ENCODE peak calls at places on chromosomes 11 and 22, in nine cellular contexts. One of them, this sample, is unnamed.
A peak's percentile ranks its signal among the peaks of the same experiment; 100 is the strongest.

GRCh38 chr11:44047931-44048431 is at the start of gene ACCSL:
- DNase-seq in NB4: peak; percentile 44
- DNase-seq in astrocyte of the cerebellum: no peak
- DNase-seq in psoas muscle: no peak
- DNase-seq in right lobe of liver: no peak
- DNase-seq in prostate gland: no peak
- DNase-seq in bronchial epithelial cell: no peak
- DNase-seq in A549: no peak
- DNase-seq in GM12865: no peak
- DNase-seq in this sample: no peak

GRCh38 chr11:116641561-116642045 is 131.2 kb downstream of the BUD13 start:
- DNase-seq in NB4: peak; percentile 42
- DNase-seq in astrocyte of the cerebellum: no peak
- DNase-seq in psoas muscle: peak; percentile 22
- DNase-seq in right lobe of liver: peak; percentile 70
- DNase-seq in prostate gland: peak; percentile 9
- DNase-seq in bronchial epithelial cell: peak; percentile 25
- DNase-seq in A549: peak; percentile 33
- DNase-seq in GM12865: peak; percentile 50
- DNase-seq in this sample: peak; percentile 31

GRCh38 chr22:38346506-38346905 is 29.3 kb upstream of the CSNK1E start:
- DNase-seq in NB4: no peak
- DNase-seq in astrocyte of the cerebellum: no peak
- DNase-seq in psoas muscle: no peak
- DNase-seq in right lobe of liver: peak; percentile 38
- DNase-seq in prostate gland: peak; percentile 2
- DNase-seq in bronchial epithelial cell: no peak
- DNase-seq in A549: no peak
- DNase-seq in GM12865: no peak
- DNase-seq in this sample: no peak

GRCh38 chr11:102269927-102270326 is 47.4 kb upstream of the BIRC3 start:
- DNase-seq in NB4: no peak
- DNase-seq in astrocyte of the cerebellum: no peak
- DNase-seq in psoas muscle: no peak
- DNase-seq in right lobe of liver: no peak
- DNase-seq in prostate gland: no peak
- DNase-seq in bronchial epithelial cell: peak; percentile 97
- DNase-seq in A549: no peak
- DNase-seq in GM12865: no peak
- DNase-seq in this sample: peak; percentile 23

GRCh38 chr22:38657248-38657909 is 941 bp downstream of the CBY1 start:
- DNase-seq in NB4: peak; percentile 49
- DNase-seq in astrocyte of the cerebellum: no peak
- DNase-seq in psoas muscle: no peak
- DNase-seq in right lobe of liver: no peak
- DNase-seq in prostate gland: no peak
- DNase-seq in bronchial epithelial cell: peak; percentile 13
- DNase-seq in A549: no peak
- DNase-seq in GM12865: peak; percentile 69
- DNase-seq in this sample: peak; percentile 7

GRCh38 chr11:121965330-121965729 is 150.7 kb downstream of the BLID start:
- DNase-seq in NB4: peak; percentile 15
- DNase-seq in astrocyte of the cerebellum: no peak
- DNase-seq in psoas muscle: no peak
- DNase-seq in right lobe of liver: no peak
- DNase-seq in prostate gland: no peak
- DNase-seq in bronchial epithelial cell: peak; percentile 89
- DNase-seq in A549: peak; percentile 4
- DNase-seq in GM12865: no peak
- DNase-seq in this sample: peak; percentile 80

GRCh38 chr11:59187587-59187986 is 15.7 kb downstream of the DTX4 start:
- DNase-seq in NB4: no peak
- DNase-seq in astrocyte of the cerebellum: no peak
- DNase-seq in psoas muscle: peak; percentile 71
- DNase-seq in right lobe of liver: peak; percentile 62
- DNase-seq in prostate gland: no peak
- DNase-seq in bronchial epithelial cell: no peak
- DNase-seq in A549: no peak
- DNase-seq in GM12865: no peak
- DNase-seq in this sample: peak; percentile 60

GRCh38 chr22:19876941-19877625 is 22.4 kb upstream of the GNB1L start:
- DNase-seq in NB4: no peak
- DNase-seq in astrocyte of the cerebellum: no peak
- DNase-seq in psoas muscle: no peak
- DNase-seq in right lobe of liver: peak; percentile 51
- DNase-seq in prostate gland: no peak
- DNase-seq in bronchial epithelial cell: no peak
- DNase-seq in A549: no peak
- DNase-seq in GM12865: no peak
- DNase-seq in this sample: no peak

GRCh38 chr11:104333977-104334376 is 170.0 kb upstream of the PDGFD start:
- DNase-seq in NB4: peak; percentile 46
- DNase-seq in astrocyte of the cerebellum: no peak
- DNase-seq in psoas muscle: no peak
- DNase-seq in right lobe of liver: no peak
- DNase-seq in prostate gland: no peak
- DNase-seq in bronchial epithelial cell: no peak
- DNase-seq in A549: peak; percentile 34
- DNase-seq in GM12865: peak; percentile 48
- DNase-seq in this sample: no peak

GRCh38 chr11:61897387-61898246 is 6.3 kb upstream of the FADS3 start:
- DNase-seq in NB4: peak; percentile 85
- DNase-seq in astrocyte of the cerebellum: no peak
- DNase-seq in psoas muscle: peak; percentile 79
- DNase-seq in right lobe of liver: no peak
- DNase-seq in prostate gland: peak; percentile 53
- DNase-seq in bronchial epithelial cell: peak; percentile 43
- DNase-seq in A549: peak; percentile 72
- DNase-seq in GM12865: peak; percentile 76
- DNase-seq in this sample: peak; percentile 73

GRCh38 chr22:24482586-24482985 is 12.5 kb upstream of the UPB1 start:
- DNase-seq in NB4: peak; percentile 84
- DNase-seq in astrocyte of the cerebellum: peak; percentile 57
- DNase-seq in psoas muscle: no peak
- DNase-seq in right lobe of liver: no peak
- DNase-seq in prostate gland: no peak
- DNase-seq in bronchial epithelial cell: peak; percentile 87
- DNase-seq in A549: no peak
- DNase-seq in GM12865: no peak
- DNase-seq in this sample: peak; percentile 78

GRCh38 chr11:27281740-27282139 is 81.3 kb downstream of the CCDC34 start:
- DNase-seq in NB4: no peak
- DNase-seq in astrocyte of the cerebellum: no peak
- DNase-seq in psoas muscle: no peak
- DNase-seq in right lobe of liver: no peak
- DNase-seq in prostate gland: no peak
- DNase-seq in bronchial epithelial cell: no peak
- DNase-seq in A549: peak; percentile 51
- DNase-seq in GM12865: peak; percentile 50
- DNase-seq in this sample: no peak

GRCh38 chr11:62061356-62062222 is 62.2 kb upstream of the INCENP start:
- DNase-seq in NB4: no peak
- DNase-seq in astrocyte of the cerebellum: no peak
- DNase-seq in psoas muscle: no peak
- DNase-seq in right lobe of liver: no peak
- DNase-seq in prostate gland: peak; percentile 41
- DNase-seq in bronchial epithelial cell: peak; percentile 36
- DNase-seq in A549: no peak
- DNase-seq in GM12865: peak; percentile 6
- DNase-seq in this sample: peak; percentile 24

GRCh38 chr11:926341-926916 is 759 bp downstream of the AP2A2 start:
- DNase-seq in NB4: no peak
- DNase-seq in astrocyte of the cerebellum: no peak
- DNase-seq in psoas muscle: peak; percentile 60
- DNase-seq in right lobe of liver: no peak
- DNase-seq in prostate gland: peak; percentile 33
- DNase-seq in bronchial epithelial cell: peak; percentile 65
- DNase-seq in A549: peak; percentile 43
- DNase-seq in GM12865: no peak
- DNase-seq in this sample: peak; percentile 58

GRCh38 chr22:25091449-25091848 is 108.2 kb upstream of the CRYBB3 start:
- DNase-seq in NB4: no peak
- DNase-seq in astrocyte of the cerebellum: no peak
- DNase-seq in psoas muscle: no peak
- DNase-seq in right lobe of liver: no peak
- DNase-seq in prostate gland: no peak
- DNase-seq in bronchial epithelial cell: peak; percentile 28
- DNase-seq in A549: no peak
- DNase-seq in GM12865: no peak
- DNase-seq in this sample: no peak

GRCh38 chr11:46120361-46120710 is 918 bp downstream of the PHF21A start:
- DNase-seq in NB4: no peak
- DNase-seq in astrocyte of the cerebellum: no peak
- DNase-seq in psoas muscle: peak; percentile 43
- DNase-seq in right lobe of liver: peak; percentile 68
- DNase-seq in prostate gland: no peak
- DNase-seq in bronchial epithelial cell: no peak
- DNase-seq in A549: no peak
- DNase-seq in GM12865: no peak
- DNase-seq in this sample: no peak

GRCh38 chr11:12386745-12387144 is 9.4 kb downstream of the PARVA start:
- DNase-seq in NB4: no peak
- DNase-seq in astrocyte of the cerebellum: no peak
- DNase-seq in psoas muscle: no peak
- DNase-seq in right lobe of liver: no peak
- DNase-seq in prostate gland: no peak
- DNase-seq in bronchial epithelial cell: no peak
- DNase-seq in A549: no peak
- DNase-seq in GM12865: no peak
- DNase-seq in this sample: no peak

GRCh38 chr11:4865855-4866254 is 15.8 kb upstream of the OR51T1 start:
- DNase-seq in NB4: no peak
- DNase-seq in astrocyte of the cerebellum: no peak
- DNase-seq in psoas muscle: no peak
- DNase-seq in right lobe of liver: no peak
- DNase-seq in prostate gland: no peak
- DNase-seq in bronchial epithelial cell: no peak
- DNase-seq in A549: no peak
- DNase-seq in GM12865: no peak
- DNase-seq in this sample: no peak

GRCh38 chr11:77166021-77166420 is 38.0 kb downstream of the MYO7A start:
- DNase-seq in NB4: no peak
- DNase-seq in astrocyte of the cerebellum: no peak
- DNase-seq in psoas muscle: no peak
- DNase-seq in right lobe of liver: peak; percentile 27
- DNase-seq in prostate gland: no peak
- DNase-seq in bronchial epithelial cell: no peak
- DNase-seq in A549: no peak
- DNase-seq in GM12865: no peak
- DNase-seq in this sample: no peak

GRCh38 chr22:50302564-50302963 is 4.9 kb downstream of the PLXNB2 start:
- DNase-seq in NB4: no peak
- DNase-seq in astrocyte of the cerebellum: no peak
- DNase-seq in psoas muscle: no peak
- DNase-seq in right lobe of liver: no peak
- DNase-seq in prostate gland: no peak
- DNase-seq in bronchial epithelial cell: no peak
- DNase-seq in A549: no peak
- DNase-seq in GM12865: no peak
- DNase-seq in this sample: no peak
- H3K4me3 ChIP-seq in NB4: no peak overlapping the region
- H3K4me3 ChIP-seq in astrocyte of the cerebellum: no peak overlapping the region
- H3K4me3 ChIP-seq in psoas muscle: no peak overlapping the region
- H3K4me3 ChIP-seq in right lobe of liver: no peak overlapping the region
- H3K4me3 ChIP-seq in prostate gland: no peak overlapping the region
- H3K4me3 ChIP-seq in bronchial epithelial cell: no peak overlapping the region
- H3K4me3 ChIP-seq in A549: no peak overlapping the region
- H3K4me3 ChIP-seq in GM12865: no peak overlapping the region
- H3K4me3 ChIP-seq in this sample: no peak overlapping the region

DNA sequence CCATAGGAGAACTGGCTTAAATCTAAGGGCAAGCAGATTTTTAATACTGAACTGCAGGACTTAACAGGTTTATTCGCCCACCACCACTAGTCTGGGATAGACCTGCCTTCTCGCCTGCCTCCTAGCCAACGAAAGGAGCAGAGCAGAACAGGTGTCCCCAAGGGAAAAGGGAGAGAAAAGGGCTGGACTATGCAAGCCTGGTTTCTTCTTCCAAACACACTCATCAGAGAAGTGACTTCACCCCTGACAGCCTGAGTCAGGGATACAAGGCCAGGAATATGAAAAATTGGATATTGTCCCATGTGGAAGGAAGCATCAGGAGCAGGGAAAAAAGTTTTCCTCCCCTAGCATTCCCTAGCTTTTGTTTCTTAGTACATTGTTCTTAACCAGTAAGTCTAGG is 56.9 kb upstream of the TNRC6B start:
- DNase-seq in NB4: no peak
- DNase-seq in astrocyte of the cerebellum: no peak
- DNase-seq in psoas muscle: no peak
- DNase-seq in right lobe of liver: no peak
- DNase-seq in prostate gland: no peak
- DNase-seq in bronchial epithelial cell: no peak
- DNase-seq in A549: no peak
- DNase-seq in GM12865: no peak
- DNase-seq in this sample: no peak
- TF ChIP-seq CTCF in NB4: no peak
- TF ChIP-seq CTCF in astrocyte of the cerebellum: no peak
- TF ChIP-seq CTCF in psoas muscle: no peak
- TF ChIP-seq CTCF in right lobe of liver: no peak
- TF ChIP-seq CTCF in prostate gland: no peak
- TF ChIP-seq CTCF in bronchial epithelial cell: no peak
- TF ChIP-seq CTCF in A549: no peak
- TF ChIP-seq CTCF in GM12865: no peak
- TF ChIP-seq CTCF in this sample: no peak

DNA sequence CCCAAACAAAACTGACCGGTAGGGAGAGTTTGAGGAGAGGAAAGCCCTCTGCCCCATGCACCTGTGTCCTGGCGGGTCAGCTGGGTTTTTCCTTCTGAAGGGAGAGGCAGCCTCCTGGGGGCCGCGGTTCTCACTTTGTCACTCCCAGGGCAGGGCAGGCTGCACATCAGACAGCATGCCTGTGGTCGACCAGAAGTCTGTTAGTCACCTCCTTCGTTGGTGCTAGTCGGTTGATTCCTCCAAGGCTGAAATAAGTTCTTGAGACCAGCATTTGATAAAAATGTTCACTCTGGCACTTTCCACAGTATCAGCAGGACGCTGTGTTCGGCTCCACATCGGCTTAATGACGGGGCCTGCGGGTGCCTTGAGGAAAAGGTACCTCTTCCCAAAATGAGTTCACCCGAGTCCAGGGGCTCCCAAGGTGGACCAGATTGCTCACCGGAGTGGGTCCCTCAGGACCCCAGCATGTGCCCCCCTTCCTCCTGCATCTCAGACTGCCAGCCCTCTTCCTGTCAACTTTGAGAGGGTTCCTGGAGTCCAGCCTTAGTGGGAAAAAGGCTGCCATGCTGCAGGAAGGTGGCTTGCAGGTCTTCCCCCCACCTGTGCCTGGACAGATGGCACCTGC is 373.7 kb upstream of the B3GAT1 start:
- DNase-seq in NB4: no peak
- DNase-seq in astrocyte of the cerebellum: no peak
- DNase-seq in psoas muscle: no peak
- DNase-seq in right lobe of liver: no peak
- DNase-seq in prostate gland: no peak
- DNase-seq in bronchial epithelial cell: no peak
- DNase-seq in A549: no peak
- DNase-seq in GM12865: no peak
- DNase-seq in this sample: no peak
- H3K4me3 ChIP-seq in NB4: no peak overlapping the region
- H3K4me3 ChIP-seq in astrocyte of the cerebellum: no peak overlapping the region
- H3K4me3 ChIP-seq in psoas muscle: no peak overlapping the region
- H3K4me3 ChIP-seq in right lobe of liver: no peak overlapping the region
- H3K4me3 ChIP-seq in prostate gland: no peak overlapping the region
- H3K4me3 ChIP-seq in bronchial epithelial cell: no peak overlapping the region
- H3K4me3 ChIP-seq in A549: no peak overlapping the region
- H3K4me3 ChIP-seq in GM12865: no peak overlapping the region
- H3K4me3 ChIP-seq in this sample: no peak overlapping the region

GRCh38 chr11:84398017-84398626 is 1112.0 kb upstream of the CCDC90B start:
- DNase-seq in NB4: peak; percentile 26
- DNase-seq in astrocyte of the cerebellum: no peak
- DNase-seq in psoas muscle: no peak
- DNase-seq in right lobe of liver: no peak
- DNase-seq in prostate gland: no peak
- DNase-seq in bronchial epithelial cell: peak; percentile 13
- DNase-seq in A549: peak; percentile 50
- DNase-seq in GM12865: peak; percentile 18
- DNase-seq in this sample: peak; percentile 66
- TF ChIP-seq CTCF in NB4: peak; percentile 25
- TF ChIP-seq CTCF in astrocyte of the cerebellum: peak; percentile 42
- TF ChIP-seq CTCF in psoas muscle: no peak
- TF ChIP-seq CTCF in right lobe of liver: peak; percentile 9
- TF ChIP-seq CTCF in prostate gland: no peak
- TF ChIP-seq CTCF in bronchial epithelial cell: peak; percentile 25
- TF ChIP-seq CTCF in A549: peak; percentile 17
- TF ChIP-seq CTCF in GM12865: peak; percentile 16
- TF ChIP-seq CTCF in this sample: peak; percentile 64